ENCODE peak calls at places on chromosomes 5 and 9, in six cellular contexts. V is neuronal stem cell, D is H1, N is H9, W is IMR-90, J is mesenchymal stem cell. O is an unnamed sample.
A peak's percentile ranks its signal among the peaks of the same experiment; 100 is the strongest.

GRCh38 chr9:95024097-95024671 is 293.3 kb downstream of the FANCC start:
- DNase-seq in V (no peak), D (no peak), N (peak; percentile 47), W (no peak), J (no peak), O (no peak)

GRCh38 chr9:135456436-135457104 is 23.0 kb upstream of the PPP1R26 start:
- DNase-seq in V (no peak), D (no peak), N (no peak), W (no peak), J (no peak), O (no peak)

GRCh38 chr9:129597355-129598088 is 23.4 kb downstream of the C9orf50 start:
- DNase-seq in V (peak; percentile 70), D (no peak), N (peak; percentile 66), W (peak; percentile 65), J (peak; percentile 78), O (peak; percentile 62)

GRCh38 chr5:112886975-112887374 is 25.9 kb downstream of the SRP19 start:
- DNase-seq in V (no peak), D (no peak), N (no peak), W (no peak), J (no peak), O (no peak)

GRCh38 chr9:35603506-35603985 is 1.5 kb upstream of the TESK1 start:
- DNase-seq in V (no peak), D (no peak), N (no peak), W (peak; percentile 86), J (no peak), O (peak; percentile 54)

GRCh38 chr9:13432914-13433313 is 153.4 kb upstream of the MPDZ start:
- DNase-seq in V (no peak), D (no peak), N (no peak), W (no peak), J (no peak), O (no peak)

GRCh38 chr9:899440-900184 is 58.1 kb downstream of the DMRT1 start:
- DNase-seq in V (peak; percentile 63), D (no peak), N (no peak), W (no peak), J (no peak), O (no peak)

GRCh38 chr5:155532621-155533314 is 519.2 kb downstream of the KIF4B start:
- DNase-seq in V (no peak), D (no peak), N (no peak), W (no peak), J (no peak), O (peak; percentile 10)

GRCh38 chr9:87206064-87206661 is 258.9 kb upstream of the GAS1 start:
- DNase-seq in V (no peak), D (no peak), N (no peak), W (peak; percentile 85), J (peak; percentile 70), O (no peak)

GRCh38 chr9:137757613-137758029 is 120.0 kb upstream of the CACNA1B start:
- DNase-seq in V (no peak), D (no peak), N (no peak), W (peak; percentile 86), J (peak; percentile 77), O (no peak)

GRCh38 chr5:37251673-37252072 is 2.5 kb upstream of the CPLANE1 start:
- DNase-seq in V (no peak), D (no peak), N (no peak), W (peak; percentile 4), J (no peak), O (no peak)

GRCh38 chr9:75071530-75072122 is 16.3 kb downstream of the NMRK1 start:
- DNase-seq in V (no peak), D (no peak), N (peak; percentile 43), W (no peak), J (no peak), O (peak; percentile 84)

GRCh38 chr9:89863837-89864236 is 259.0 kb downstream of the GADD45G start:
- DNase-seq in V (no peak), D (no peak), N (no peak), W (no peak), J (no peak), O (no peak)

GRCh38 chr5:137320056-137321045 is 178.8 kb downstream of the SPOCK1 start:
- DNase-seq in V (peak; percentile 70), D (no peak), N (peak; percentile 67), W (peak; percentile 51), J (peak; percentile 57), O (peak; percentile 40)

GRCh38 chr5:146878471-146879172 is at the start of gene PPP2R2B:
- DNase-seq in V (peak; percentile 69), D (no peak), N (peak; percentile 86), W (peak; percentile 1), J (peak; percentile 51), O (peak; percentile 6)

GRCh38 chr9:20319641-20320337 is 302.5 kb downstream of the MLLT3 start:
- DNase-seq in V (no peak), D (no peak), N (no peak), W (peak; percentile 88), J (peak; percentile 92), O (peak; percentile 56)

GRCh38 chr5:126516133-126516532 is 78.9 kb downstream of the ALDH7A1 start:
- DNase-seq in V (no peak), D (no peak), N (no peak), W (peak; percentile 92), J (no peak), O (peak; percentile 94)

GRCh38 chr9:121500165-121500478 is 478 bp upstream of the GGTA1 start:
- DNase-seq in V (no peak), D (no peak), N (no peak), W (no peak), J (no peak), O (no peak)

GRCh38 chr9:37371565-37372464 is 50.7 kb upstream of the GRHPR start:
- DNase-seq in V (no peak), D (no peak), N (no peak), W (peak; percentile 58), J (no peak), O (peak; percentile 94)

GRCh38 chr9:117204971-117205370 is 209.9 kb downstream of the ASTN2 start:
- DNase-seq in V (no peak), D (no peak), N (no peak), W (peak; percentile 5), J (peak; percentile 43), O (peak; percentile 72)

GRCh38 chr9:82488702-82489578 is 500.4 kb downstream of the SPATA31D1 start:
- DNase-seq in V (no peak), D (no peak), N (no peak), W (peak; percentile 88), J (no peak), O (no peak)

GRCh38 chr9:119026120-119026519 is 343.1 kb downstream of the BRINP1 start:
- DNase-seq in V (no peak), D (no peak), N (no peak), W (no peak), J (no peak), O (no peak)

GRCh38 chr5:155953335-155953734 is 373.6 kb upstream of the SGCD start:
- DNase-seq in V (no peak), D (no peak), N (no peak), W (peak; percentile 72), J (no peak), O (no peak)

DNA sequence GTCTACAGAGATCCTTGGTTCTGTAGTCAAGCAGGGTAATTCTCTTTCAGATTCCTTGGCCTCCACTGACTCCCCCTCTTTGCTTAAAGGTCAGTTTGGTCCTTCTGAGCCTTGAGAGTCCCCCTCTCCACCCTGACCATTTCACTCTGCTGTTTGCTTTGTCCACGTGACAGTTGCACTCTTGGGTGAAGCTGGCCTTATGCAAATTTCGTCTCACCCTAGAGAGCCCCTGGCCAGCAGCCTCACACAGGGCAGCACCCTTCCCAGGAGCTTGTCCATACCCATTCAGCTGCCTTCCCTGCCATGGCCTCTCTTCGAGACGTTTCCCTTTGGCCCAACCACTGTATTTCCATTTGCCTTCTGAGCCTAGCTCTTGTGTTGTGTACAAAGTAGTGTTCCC is 63.7 kb downstream of the PRKACG start:
- DNase-seq in V (no peak), D (no peak), N (no peak), W (no peak), J (no peak), O (no peak)
- H2AK5ac ChIP-seq in V (no peak overlapping the region), D (no peak overlapping the region), N (no peak overlapping the region), W (no peak overlapping the region), J (no peak overlapping the region), O (no peak overlapping the region)

GRCh38 chr9:7318920-7319319 is 480.7 kb downstream of the DMAC1 start:
- DNase-seq in V (no peak), D (no peak), N (no peak), W (no peak), J (no peak), O (no peak)

GRCh38 chr9:7315116-7315515 is 484.5 kb downstream of the DMAC1 start:
- DNase-seq in V (no peak), D (no peak), N (no peak), W (no peak), J (peak; percentile 44), O (no peak)

GRCh38 chr9:7316458-7316795 is 483.2 kb downstream of the DMAC1 start:
- DNase-seq in V (no peak), D (no peak), N (no peak), W (no peak), J (no peak), O (no peak)

GRCh38 chr9:7315746-7316457 is 483.7 kb downstream of the DMAC1 start:
- DNase-seq in V (no peak), D (no peak), N (no peak), W (peak; percentile 72), J (peak; percentile 96), O (peak; percentile 7)

GRCh38 chr9:7316967-7317366 is 482.6 kb downstream of the DMAC1 start:
- DNase-seq in V (no peak), D (no peak), N (no peak), W (no peak), J (peak; percentile 55), O (no peak)
- H2AFZ ChIP-seq in V (no peak overlapping the region), D (peak overlapping the region; percentile 73), N (no peak overlapping the region), W (peak overlapping the region; percentile 71), J (peak overlapping the region; percentile 10), O (no peak overlapping the region)

GRCh38 chr9:132474253-132474652 is 64.2 kb downstream of the CFAP77 start:
- DNase-seq in V (peak; percentile 84), D (no peak), N (no peak), W (peak; percentile 1), J (no peak), O (no peak)
- H3K27me3 ChIP-seq in V (no peaks in the 10 kb centered on the region), D (no peaks in the 10 kb centered on the region), N (no peaks in the 10 kb centered on the region), W (peaks cover 35% of the 10 kb centered on the region), J (peaks cover 51% of the 10 kb centered on the region), O (no peaks in the 10 kb centered on the region)

GRCh38 chr9:72154468-72155281 is 5.4 kb downstream of the GDA start:
- DNase-seq in V (no peak), D (no peak), N (no peak), W (no peak), J (no peak), O (no peak)
- H2AK5ac ChIP-seq in V (no peak overlapping the region), D (no peak overlapping the region), N (no peak overlapping the region), W (no peak overlapping the region), J (no peak overlapping the region), O (no peak overlapping the region)

GRCh38 chr5:73450672-73451217 is 2.2 kb upstream of the FOXD1 start:
- DNase-seq in V (no peak), D (no peak), N (peak; percentile 45), W (peak; percentile 52), J (peak; percentile 50), O (no peak)
- H2AFZ ChIP-seq in V (peak overlapping the region; percentile 78), D (no peak overlapping the region), N (no peak overlapping the region), W (peak overlapping the region; percentile 72), J (no peak overlapping the region), O (no peak overlapping the region)